ENCODE peak calls at places on chromosome 2, in six cellular contexts. One of them, this sample, is unnamed.

GRCh38 chr2:144242311-144242710 is 277.6 kb downstream of the ZEB2 start:
- DNase-seq in cardiac muscle cell: no peak
- DNase-seq in GM12878: no peak
- DNase-seq in choroid plexus epithelial cell: no peak
- DNase-seq in fibroblast of lung: no peak
- DNase-seq in GM12864: no peak
- DNase-seq in this sample: no peak

GRCh38 chr2:135528006-135528405 is 3.0 kb downstream of the ZRANB3 start:
- DNase-seq in cardiac muscle cell: no peak
- DNase-seq in GM12878: no peak
- DNase-seq in choroid plexus epithelial cell: no peak
- DNase-seq in fibroblast of lung: no peak
- DNase-seq in GM12864: no peak
- DNase-seq in this sample: no peak

GRCh38 chr2:106885981-106886915 is at the start of gene ST6GAL2:
- DNase-seq in cardiac muscle cell: peak; percentile 59
- DNase-seq in GM12878: no peak
- DNase-seq in choroid plexus epithelial cell: peak; percentile 25
- DNase-seq in fibroblast of lung: peak; percentile 30
- DNase-seq in GM12864: no peak
- DNase-seq in this sample: no peak

GRCh38 chr2:67652679-67653078 is 255.5 kb downstream of the ETAA1 start:
- DNase-seq in cardiac muscle cell: no peak
- DNase-seq in GM12878: no peak
- DNase-seq in choroid plexus epithelial cell: no peak
- DNase-seq in fibroblast of lung: no peak
- DNase-seq in GM12864: no peak
- DNase-seq in this sample: no peak

GRCh38 chr2:237432484-237433092 is 18.6 kb upstream of the COL6A3 start:
- DNase-seq in cardiac muscle cell: no peak
- DNase-seq in GM12878: no peak
- DNase-seq in choroid plexus epithelial cell: peak; percentile 58
- DNase-seq in fibroblast of lung: peak; percentile 98
- DNase-seq in GM12864: no peak
- DNase-seq in this sample: peak; percentile 88

GRCh38 chr2:128315829-128316776 is 2.6 kb downstream of the HS6ST1 start:
- DNase-seq in cardiac muscle cell: no peak
- DNase-seq in GM12878: no peak
- DNase-seq in choroid plexus epithelial cell: peak; percentile 54
- DNase-seq in fibroblast of lung: peak; percentile 53
- DNase-seq in GM12864: no peak
- DNase-seq in this sample: no peak

GRCh38 chr2:73886357-73886756 is 6.5 kb upstream of the ACTG2 start:
- DNase-seq in cardiac muscle cell: no peak
- DNase-seq in GM12878: no peak
- DNase-seq in choroid plexus epithelial cell: no peak
- DNase-seq in fibroblast of lung: no peak
- DNase-seq in GM12864: no peak
- DNase-seq in this sample: no peak

GRCh38 chr2:137190411-137191190 is 425.3 kb downstream of the THSD7B start:
- DNase-seq in cardiac muscle cell: peak; percentile 64
- DNase-seq in GM12878: no peak
- DNase-seq in choroid plexus epithelial cell: no peak
- DNase-seq in fibroblast of lung: no peak
- DNase-seq in GM12864: no peak
- DNase-seq in this sample: no peak

GRCh38 chr2:10932345-10933151 is 20.8 kb downstream of the KCNF1 start:
- DNase-seq in cardiac muscle cell: no peak
- DNase-seq in GM12878: no peak
- DNase-seq in choroid plexus epithelial cell: no peak
- DNase-seq in fibroblast of lung: no peak
- DNase-seq in GM12864: no peak
- DNase-seq in this sample: no peak

GRCh38 chr2:74632209-74632938 is 15.8 kb downstream of the M1AP start:
- DNase-seq in cardiac muscle cell: no peak
- DNase-seq in GM12878: no peak
- DNase-seq in choroid plexus epithelial cell: peak; percentile 42
- DNase-seq in fibroblast of lung: peak; percentile 18
- DNase-seq in GM12864: no peak
- DNase-seq in this sample: no peak

GRCh38 chr2:3986063-3986462 is 282.7 kb downstream of the DCDC2C start:
- DNase-seq in cardiac muscle cell: no peak
- DNase-seq in GM12878: no peak
- DNase-seq in choroid plexus epithelial cell: no peak
- DNase-seq in fibroblast of lung: no peak
- DNase-seq in GM12864: no peak
- DNase-seq in this sample: no peak

GRCh38 chr2:11409184-11409959 is 56.6 kb downstream of the E2F6 start:
- DNase-seq in cardiac muscle cell: no peak
- DNase-seq in GM12878: no peak
- DNase-seq in choroid plexus epithelial cell: no peak
- DNase-seq in fibroblast of lung: no peak
- DNase-seq in GM12864: no peak
- DNase-seq in this sample: no peak

GRCh38 chr2:43224571-43225092 is 1.8 kb downstream of the ZFP36L2 start:
- DNase-seq in cardiac muscle cell: peak; percentile 47
- DNase-seq in GM12878: no peak
- DNase-seq in choroid plexus epithelial cell: peak; percentile 48
- DNase-seq in fibroblast of lung: peak; percentile 48
- DNase-seq in GM12864: no peak
- DNase-seq in this sample: no peak

GRCh38 chr2:75894170-75894569 is 183.5 kb upstream of the GCFC2 start:
- DNase-seq in cardiac muscle cell: no peak
- DNase-seq in GM12878: no peak
- DNase-seq in choroid plexus epithelial cell: no peak
- DNase-seq in fibroblast of lung: no peak
- DNase-seq in GM12864: no peak
- DNase-seq in this sample: no peak

DNA sequence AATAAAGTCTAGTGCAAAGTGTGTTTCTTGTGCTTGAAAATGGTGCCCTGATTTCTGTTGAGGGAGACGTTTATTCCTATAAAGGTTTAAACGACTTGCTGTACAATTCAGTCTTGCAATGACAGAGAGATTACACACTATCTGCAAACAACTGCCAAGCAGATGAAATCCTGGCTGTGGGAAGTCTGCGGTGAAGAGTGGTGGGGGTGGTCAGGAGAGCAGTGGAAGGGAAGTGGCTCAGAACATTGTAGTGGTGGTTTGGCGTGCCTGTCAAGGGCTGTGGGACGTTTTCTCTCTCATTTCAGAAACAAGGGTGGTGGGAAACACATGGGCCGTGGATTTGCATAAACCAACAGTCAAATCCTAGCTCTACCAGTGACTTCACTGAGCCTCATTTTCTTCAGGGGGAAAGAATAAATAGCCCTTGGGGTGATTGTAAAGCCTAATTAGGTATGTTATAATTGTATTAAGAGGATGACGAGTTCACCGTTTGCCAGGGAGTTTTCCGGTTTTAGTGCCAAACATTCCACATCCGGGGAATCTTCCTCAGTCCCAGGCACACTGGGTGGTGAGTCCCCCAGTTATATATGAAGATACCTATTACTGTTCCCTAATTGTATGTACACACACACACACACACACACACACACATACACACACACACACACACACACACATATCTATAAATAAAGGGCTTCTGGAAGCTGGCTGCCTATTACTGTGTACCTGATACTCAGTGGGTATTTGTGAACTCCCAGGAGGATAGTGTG is 115.0 kb downstream of the SPTBN1 start:
- DNase-seq in cardiac muscle cell: peak; percentile 61
- DNase-seq in GM12878: peak; percentile 98
- DNase-seq in choroid plexus epithelial cell: peak; percentile 95
- DNase-seq in fibroblast of lung: peak; percentile 99
- DNase-seq in GM12864: peak; percentile 94
- DNase-seq in this sample: peak; percentile 67
- H3K4me3 ChIP-seq in cardiac muscle cell: no peak overlapping the region
- H3K4me3 ChIP-seq in GM12878: peak overlapping the region; percentile 49
- H3K4me3 ChIP-seq in choroid plexus epithelial cell: no peak overlapping the region
- H3K4me3 ChIP-seq in fibroblast of lung: no peak overlapping the region
- H3K4me3 ChIP-seq in GM12864: peak overlapping the region; percentile 13
- H3K4me3 ChIP-seq in this sample: no peak overlapping the region

GRCh38 chr2:37171624-37171950 is 14.8 kb upstream of the EIF2AK2 start:
- DNase-seq in cardiac muscle cell: no peak
- DNase-seq in GM12878: no peak
- DNase-seq in choroid plexus epithelial cell: no peak
- DNase-seq in fibroblast of lung: no peak
- DNase-seq in GM12864: no peak
- DNase-seq in this sample: no peak
- H3K4me3 ChIP-seq in cardiac muscle cell: no peak overlapping the region
- H3K4me3 ChIP-seq in GM12878: no peak overlapping the region
- H3K4me3 ChIP-seq in choroid plexus epithelial cell: no peak overlapping the region
- H3K4me3 ChIP-seq in fibroblast of lung: no peak overlapping the region
- H3K4me3 ChIP-seq in GM12864: no peak overlapping the region
- H3K4me3 ChIP-seq in this sample: no peak overlapping the region

DNA sequence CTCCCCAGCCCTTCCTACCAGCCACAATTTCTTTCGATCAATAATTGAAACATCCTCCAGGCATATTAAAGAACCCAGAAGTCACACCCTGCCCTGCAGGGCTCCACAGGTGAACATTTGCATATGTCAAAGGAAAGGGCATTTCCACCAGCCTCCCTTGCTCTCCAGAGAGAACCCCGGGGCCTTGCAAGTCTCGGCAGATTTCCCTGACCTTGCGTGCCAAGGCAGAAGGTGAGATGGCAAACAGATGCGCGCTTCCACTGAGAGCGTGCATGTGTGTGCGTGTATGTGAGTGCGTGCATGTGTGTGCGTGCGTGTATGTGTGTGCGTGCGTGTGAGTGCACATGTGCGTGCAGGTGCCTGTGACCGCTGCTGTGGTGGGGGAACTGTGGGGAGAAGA is 120.3 kb downstream of the INO80D start:
- DNase-seq in cardiac muscle cell: no peak
- DNase-seq in GM12878: no peak
- DNase-seq in choroid plexus epithelial cell: no peak
- DNase-seq in fibroblast of lung: no peak
- DNase-seq in GM12864: no peak
- DNase-seq in this sample: no peak
- H3K4me3 ChIP-seq in cardiac muscle cell: no peak overlapping the region
- H3K4me3 ChIP-seq in GM12878: no peak overlapping the region
- H3K4me3 ChIP-seq in choroid plexus epithelial cell: no peak overlapping the region
- H3K4me3 ChIP-seq in fibroblast of lung: no peak overlapping the region
- H3K4me3 ChIP-seq in GM12864: no peak overlapping the region
- H3K4me3 ChIP-seq in this sample: no peak overlapping the region

DNA sequence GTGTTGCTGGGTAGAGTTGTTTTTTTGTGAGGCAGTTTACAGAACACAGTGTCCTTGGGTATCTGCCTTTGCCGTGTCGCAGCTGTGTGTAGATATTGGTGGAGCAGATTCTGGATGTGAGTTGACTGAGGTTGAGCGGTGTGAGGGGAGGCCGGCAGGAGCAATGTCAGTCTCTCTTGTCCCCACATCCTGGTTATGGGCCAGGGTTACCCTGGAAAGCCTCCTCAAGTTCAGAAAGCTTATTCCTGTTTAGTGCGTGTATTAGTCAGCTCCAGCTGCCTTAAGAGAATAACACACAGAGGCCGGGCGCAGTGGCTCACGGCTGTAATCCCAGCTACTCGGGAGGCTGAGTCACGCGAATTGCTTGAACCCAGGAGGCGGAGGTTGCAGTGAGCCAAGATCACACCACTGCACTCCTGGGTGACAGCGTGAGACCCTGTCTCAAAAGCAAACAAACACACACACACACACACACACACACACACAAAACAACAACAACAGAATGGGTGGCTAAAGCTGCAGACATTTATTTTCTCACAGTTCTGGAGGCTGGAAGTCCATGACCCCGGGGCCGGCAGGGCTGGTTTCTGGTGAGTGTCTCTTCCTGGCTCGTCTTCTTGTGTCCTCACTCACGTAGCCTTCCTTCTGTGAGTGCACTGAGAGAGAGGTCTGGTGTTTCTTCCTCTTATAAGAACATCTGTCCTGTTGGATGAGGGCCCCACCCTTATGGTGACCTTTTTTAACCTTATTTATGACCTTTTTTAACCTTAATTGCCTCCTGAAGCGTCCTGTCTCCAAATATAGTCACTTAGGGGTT is 5.1 kb downstream of the NCK2 start:
- DNase-seq in cardiac muscle cell: no peak
- DNase-seq in GM12878: no peak
- DNase-seq in choroid plexus epithelial cell: peak; percentile 84
- DNase-seq in fibroblast of lung: peak; percentile 86
- DNase-seq in GM12864: no peak
- DNase-seq in this sample: no peak
- H3K4me3 ChIP-seq in cardiac muscle cell: no peak overlapping the region
- H3K4me3 ChIP-seq in GM12878: peak overlapping the region; percentile 27
- H3K4me3 ChIP-seq in choroid plexus epithelial cell: no peak overlapping the region
- H3K4me3 ChIP-seq in fibroblast of lung: no peak overlapping the region
- H3K4me3 ChIP-seq in GM12864: no peak overlapping the region
- H3K4me3 ChIP-seq in this sample: no peak overlapping the region

GRCh38 chr2:18911416-18911815 is 322.0 kb upstream of the NT5C1B start:
- DNase-seq in cardiac muscle cell: no peak
- DNase-seq in GM12878: no peak
- DNase-seq in choroid plexus epithelial cell: no peak
- DNase-seq in fibroblast of lung: no peak
- DNase-seq in GM12864: no peak
- DNase-seq in this sample: no peak

GRCh38 chr2:18912225-18912888 is 323.0 kb upstream of the NT5C1B start:
- DNase-seq in cardiac muscle cell: no peak
- DNase-seq in GM12878: no peak
- DNase-seq in choroid plexus epithelial cell: peak; percentile 5
- DNase-seq in fibroblast of lung: no peak
- DNase-seq in GM12864: no peak
- DNase-seq in this sample: no peak

GRCh38 chr2:18907508-18907907 is 318.1 kb upstream of the NT5C1B start:
- DNase-seq in cardiac muscle cell: no peak
- DNase-seq in GM12878: no peak
- DNase-seq in choroid plexus epithelial cell: peak; percentile 14
- DNase-seq in fibroblast of lung: no peak
- DNase-seq in GM12864: no peak
- DNase-seq in this sample: no peak

GRCh38 chr2:18913512-18913911 is 324.1 kb upstream of the NT5C1B start:
- DNase-seq in cardiac muscle cell: no peak
- DNase-seq in GM12878: no peak
- DNase-seq in choroid plexus epithelial cell: no peak
- DNase-seq in fibroblast of lung: no peak
- DNase-seq in GM12864: no peak
- DNase-seq in this sample: no peak

GRCh38 chr2:18910843-18911242 is 321.5 kb upstream of the NT5C1B start:
- DNase-seq in cardiac muscle cell: no peak
- DNase-seq in GM12878: no peak
- DNase-seq in choroid plexus epithelial cell: peak; percentile 88
- DNase-seq in fibroblast of lung: peak; percentile 85
- DNase-seq in GM12864: no peak
- DNase-seq in this sample: peak; percentile 77
- H3K4me3 ChIP-seq in cardiac muscle cell: no peak overlapping the region
- H3K4me3 ChIP-seq in GM12878: no peak overlapping the region
- H3K4me3 ChIP-seq in choroid plexus epithelial cell: no peak overlapping the region
- H3K4me3 ChIP-seq in fibroblast of lung: no peak overlapping the region
- H3K4me3 ChIP-seq in GM12864: no peak overlapping the region
- H3K4me3 ChIP-seq in this sample: no peak overlapping the region

GRCh38 chr2:100699131-100699530 is 120.8 kb upstream of the NPAS2 start:
- DNase-seq in cardiac muscle cell: no peak
- DNase-seq in GM12878: no peak
- DNase-seq in choroid plexus epithelial cell: no peak
- DNase-seq in fibroblast of lung: no peak
- DNase-seq in GM12864: no peak
- DNase-seq in this sample: no peak
- H3K4me3 ChIP-seq in cardiac muscle cell: no peak overlapping the region
- H3K4me3 ChIP-seq in GM12878: no peak overlapping the region
- H3K4me3 ChIP-seq in choroid plexus epithelial cell: no peak overlapping the region
- H3K4me3 ChIP-seq in fibroblast of lung: no peak overlapping the region
- H3K4me3 ChIP-seq in GM12864: no peak overlapping the region
- H3K4me3 ChIP-seq in this sample: no peak overlapping the region

This sample was measured in BJ.